ENCODE peak calls at places on chromosomes 13 and 19, in six cellular contexts. H is spleen, K is ovary, N is breast epithelium, P is adrenal gland, S is endothelial cell of umbilical vein. A is an unnamed sample.

GRCh38 chr13:44396295-44396962 is 22.8 kb downstream of the SERP2 start:
- DNase-seq in H (no peak), N (no peak), K (no peak), S (no peak), P (no peak), A (no peak)

GRCh38 chr13:79404985-79405384 is 1.1 kb downstream of the RBM26 start:
- DNase-seq in N (no peak), P (no peak), S (peak; percentile 31), K (no peak), H (no peak), A (no peak)

GRCh38 chr19:8081569-8082550 is 29.3 kb downstream of the CCL25 start:
- DNase-seq in N (no peak), S (no peak), K (no peak), P (no peak), H (no peak), A (no peak)

GRCh38 chr13:110641055-110642015 is 26.0 kb downstream of the NAXD start:
- DNase-seq in P (peak; percentile 65), K (peak; percentile 77), S (no peak), N (no peak), H (peak; percentile 64), A (peak; percentile 72)

GRCh38 chr19:38675611-38676010 is 28.2 kb downstream of the ACTN4 start:
- DNase-seq in S (no peak), P (no peak), H (no peak), N (no peak), K (no peak), A (no peak)

GRCh38 chr19:30001794-30002193 is 59.8 kb downstream of the URI1 start:
- DNase-seq in N (no peak), K (no peak), P (no peak), H (no peak), S (peak; percentile 6), A (no peak)

GRCh38 chr19:38735257-38735686 is 9.0 kb downstream of the CAPN12 start:
- DNase-seq in P (peak; percentile 37), K (peak; percentile 53), H (peak; percentile 90), N (peak; percentile 41), S (no peak), A (no peak)

GRCh38 chr13:48531416-48532145 is 1.3 kb downstream of the RCBTB2 start:
- DNase-seq in K (no peak), P (peak; percentile 23), S (no peak), N (no peak), H (no peak), A (peak; percentile 53)

GRCh38 chr13:60627071-60627686 is 230.2 kb downstream of the TDRD3 start:
- DNase-seq in K (no peak), H (no peak), S (peak; percentile 42), N (no peak), P (no peak), A (peak; percentile 53)

GRCh38 chr19:5823579-5824281 is 15.8 kb downstream of the FUT6 start:
- DNase-seq in N (no peak), S (no peak), P (no peak), H (no peak), K (no peak), A (no peak)

GRCh38 chr19:52981329-52981728 is 18.6 kb upstream of the ZNF816 start:
- DNase-seq in P (no peak), K (no peak), N (no peak), H (no peak), S (no peak), A (no peak)

GRCh38 chr13:109781384-109782065 is 4.9 kb downstream of the IRS2 start:
- DNase-seq in P (peak; percentile 78), N (no peak), S (no peak), K (peak; percentile 92), H (no peak), A (peak; percentile 66)

DNA sequence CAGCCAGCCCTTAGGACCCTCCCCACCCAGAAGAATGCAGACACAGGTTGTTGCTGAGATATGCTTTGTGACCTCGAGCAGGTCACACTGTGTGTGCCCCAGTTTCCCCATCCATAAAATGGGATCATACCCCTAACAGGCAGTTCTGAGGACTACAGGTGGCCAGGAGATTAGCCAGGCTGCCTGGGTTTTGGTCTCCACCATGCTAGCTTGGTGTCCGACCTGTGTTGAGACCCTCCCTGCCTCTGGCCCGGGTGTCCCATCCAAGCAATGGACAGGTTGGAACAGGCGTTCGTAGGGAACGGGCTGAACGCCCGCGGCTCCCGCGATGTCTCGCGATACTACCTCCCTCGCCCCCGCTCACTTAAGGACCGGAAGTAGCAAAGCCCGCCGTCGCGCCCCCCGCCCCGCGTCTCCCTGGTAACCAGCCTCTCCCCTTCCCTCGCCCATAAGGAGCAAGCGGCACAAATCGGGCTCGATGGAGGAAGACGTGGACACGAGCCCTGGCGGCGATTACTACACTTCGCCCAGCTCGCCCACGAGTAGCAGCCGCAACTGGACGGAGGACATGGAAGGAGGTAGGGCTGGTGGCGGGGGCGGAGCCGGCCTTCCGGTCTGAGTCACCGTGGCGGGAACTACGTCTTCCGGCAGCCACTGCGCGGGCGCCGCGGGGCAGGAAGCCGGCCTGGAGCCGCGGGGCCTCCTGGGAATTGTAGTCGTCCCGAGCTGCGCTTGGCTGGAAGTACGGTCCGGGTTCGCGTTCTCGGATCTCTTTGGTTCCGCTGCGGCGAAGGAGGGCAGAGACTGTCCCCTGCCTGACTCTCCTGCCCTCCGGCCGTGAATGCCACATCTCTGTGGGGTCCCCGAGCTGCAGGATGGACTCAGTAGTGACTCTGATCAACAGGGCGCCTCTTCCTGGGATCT is 45.4 kb downstream of the SMIM24 start:
- DNase-seq in K (peak; percentile 96), H (peak; percentile 99), P (peak; percentile 97), N (peak; percentile 94), S (peak; percentile 97), A (peak; percentile 96)
- TF ChIP-seq POLR2A in K (no peak), H (peak; percentile 25), P (no peak), N (no peak), S (peak; percentile 83), A (no peak)

GRCh38 chr13:100828226-100828625 is 153.6 kb upstream of the TMTC4 start:
- DNase-seq in P (no peak), N (no peak), S (no peak), K (no peak), H (no peak), A (no peak)
- TF ChIP-seq CTCF in P (no peak), N (no peak), S (no peak), K (no peak), H (no peak), A (no peak)

DNA sequence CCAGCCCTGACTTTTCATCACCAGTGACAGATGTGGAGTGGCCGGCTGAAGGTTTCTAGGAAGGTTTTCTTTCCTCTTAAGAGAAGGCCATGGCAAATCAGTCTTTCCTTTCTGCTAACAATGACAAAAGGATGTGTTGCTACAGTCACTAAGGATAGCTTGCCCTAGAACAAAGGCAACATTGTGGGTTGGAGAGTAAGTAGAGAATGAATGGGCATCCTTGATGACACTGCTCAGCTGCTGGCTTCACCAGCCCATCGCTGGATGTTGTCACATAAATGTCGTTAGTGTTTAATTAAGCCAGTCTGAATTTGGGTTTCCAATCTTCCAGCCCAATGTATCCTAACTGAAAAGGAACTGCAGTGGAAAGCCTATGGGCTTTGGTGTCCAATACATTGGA is 168.4 kb downstream of the ZIC5 start:
- DNase-seq in K (no peak), H (no peak), S (no peak), N (no peak), P (no peak), A (no peak)
- H3K4me1 ChIP-seq in K (no peaks in the 10 kb centered on the region), H (no peaks in the 10 kb centered on the region), S (no peaks in the 10 kb centered on the region), N (no peaks in the 10 kb centered on the region), P (no peaks in the 10 kb centered on the region), A (no peaks in the 10 kb centered on the region)

GRCh38 chr19:50794778-50795664 is 4.8 kb downstream of the ACP4 start:
- DNase-seq in K (no peak), P (no peak), S (no peak), H (no peak), N (no peak), A (no peak)
- TF ChIP-seq POLR2A in K (no peak), P (no peak), S (peak; percentile 65), H (no peak), N (no peak), A (no peak)

GRCh38 chr19:12939908-12940533 is 1.6 kb downstream of the CALR start:
- DNase-seq in N (no peak), S (no peak), K (no peak), P (no peak), H (no peak), A (no peak)

GRCh38 chr19:12937243-12938053 is 961 bp upstream of the CALR start:
- DNase-seq in S (peak; percentile 75), N (no peak), H (no peak), P (peak; percentile 44), K (peak; percentile 50), A (peak; percentile 46)

GRCh38 chr19:12939292-12939606 is 840 bp downstream of the CALR start:
- DNase-seq in P (peak; percentile 58), K (peak; percentile 54), S (no peak), H (no peak), N (no peak), A (no peak)

GRCh38 chr19:12938054-12938535 is 314 bp upstream of the CALR start:
- DNase-seq in S (peak; percentile 100), N (peak; percentile 100), K (peak; percentile 100), H (peak; percentile 99), P (peak; percentile 100), A (peak; percentile 100)

GRCh38 chr19:12938536-12939291 is at the start of gene CALR:
- DNase-seq in H (no peak), K (no peak), N (no peak), P (no peak), S (peak; percentile 45), A (no peak)
- TF ChIP-seq CTCF in H (no peak), K (peak; percentile 23), N (peak; percentile 49), P (no peak), S (peak; percentile 15), A (no peak)

GRCh38 chr19:33390120-33390907 is 16.8 kb downstream of the CEBPG start:
- DNase-seq in K (peak; percentile 80), H (no peak), S (peak; percentile 56), N (peak; percentile 56), P (no peak), A (peak; percentile 62)
- H3K4me1 ChIP-seq in K (peaks cover 7% of the 10 kb centered on the region), H (peaks cover 7% of the 10 kb centered on the region), S (peaks cover 7% of the 10 kb centered on the region), N (peaks cover 50% of the 10 kb centered on the region), P (peaks cover 16% of the 10 kb centered on the region), A (peaks cover 39% of the 10 kb centered on the region)

DNA sequence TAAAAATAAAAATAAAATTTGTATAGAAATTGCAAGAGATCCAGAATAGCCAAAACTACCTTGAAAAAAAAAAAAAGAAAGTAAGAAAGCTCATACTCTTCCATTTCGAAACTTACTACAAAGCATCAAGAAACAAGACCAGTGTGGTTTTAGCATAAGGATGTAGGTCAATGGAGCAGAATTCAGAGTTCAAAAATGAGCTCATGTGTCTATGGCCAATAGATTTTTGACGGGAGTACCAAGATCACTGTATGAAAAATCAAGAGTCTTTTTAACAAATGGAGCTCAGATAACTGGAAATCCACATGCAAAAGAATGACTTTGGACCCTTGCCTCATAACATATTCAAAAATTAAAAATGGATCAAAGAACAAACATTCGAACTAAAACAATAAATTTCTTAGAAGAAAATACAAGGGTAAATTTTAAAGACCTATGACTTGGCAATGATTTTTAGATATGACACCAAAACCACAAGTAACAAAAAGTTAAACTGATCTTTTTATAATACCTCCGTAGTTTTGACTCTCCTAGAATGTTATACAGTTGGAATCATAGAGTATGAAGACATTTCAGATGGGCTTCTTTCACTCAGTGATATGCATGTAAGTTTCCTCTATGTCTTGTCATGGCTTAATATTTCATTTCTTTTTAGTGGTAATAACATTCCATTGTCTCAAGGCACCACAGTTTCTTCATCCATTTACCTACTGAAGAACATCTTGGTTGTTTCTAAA is 43.2 kb downstream of the KLF12 start:
- DNase-seq in P (no peak), K (no peak), N (no peak), S (no peak), H (no peak), A (no peak)
- TF ChIP-seq POLR2A in P (no peak), K (no peak), N (no peak), S (no peak), H (no peak), A (no peak)

A was measured in testis.